ENCODE peak calls at places on chromosomes 4 and X, in five cellular contexts. One of them, this sample, is unnamed.

GRCh38 chr4:186953601-186954260 is 230.1 kb upstream of the FAT1 start:
- DNase-seq in ovary: no peak
- DNase-seq in suprapubic skin: no peak
- DNase-seq in right lobe of liver: no peak
- DNase-seq in body of pancreas: no peak
- DNase-seq in this sample: no peak

GRCh38 chr4:7738458-7739076 is 201.1 kb downstream of the AFAP1 start:
- DNase-seq in ovary: no peak
- DNase-seq in right lobe of liver: no peak
- DNase-seq in suprapubic skin: no peak
- DNase-seq in body of pancreas: no peak
- DNase-seq in this sample: no peak

GRCh38 chr4:183987987-183988392 is 82.9 kb downstream of the STOX2 start:
- DNase-seq in body of pancreas: peak
- DNase-seq in right lobe of liver: no peak
- DNase-seq in ovary: peak
- DNase-seq in suprapubic skin: no peak
- DNase-seq in this sample: peak

GRCh38 chr4:19155568-19155967 is 1096.1 kb upstream of the SLIT2 start:
- DNase-seq in ovary: no peak
- DNase-seq in suprapubic skin: no peak
- DNase-seq in right lobe of liver: no peak
- DNase-seq in body of pancreas: no peak
- DNase-seq in this sample: no peak

GRCh38 chrX:155857561-155857960 is 23.6 kb upstream of the VAMP7 start:
- DNase-seq in body of pancreas: no peak
- DNase-seq in suprapubic skin: no peak
- DNase-seq in ovary: no peak
- DNase-seq in right lobe of liver: no peak
- DNase-seq in this sample: peak

GRCh38 chr4:140952709-140953108 is 180.6 kb downstream of the RNF150 start:
- DNase-seq in suprapubic skin: no peak
- DNase-seq in body of pancreas: no peak
- DNase-seq in ovary: no peak
- DNase-seq in right lobe of liver: no peak
- DNase-seq in this sample: no peak

GRCh38 chrX:27918799-27919198 is 62.5 kb downstream of the DCAF8L1 start:
- DNase-seq in body of pancreas: peak
- DNase-seq in right lobe of liver: peak
- DNase-seq in suprapubic skin: no peak
- DNase-seq in ovary: no peak
- DNase-seq in this sample: no peak

GRCh38 chr4:42048394-42048793 is 58.1 kb downstream of the SLC30A9 start:
- DNase-seq in ovary: no peak
- DNase-seq in suprapubic skin: no peak
- DNase-seq in body of pancreas: no peak
- DNase-seq in right lobe of liver: no peak
- DNase-seq in this sample: peak

GRCh38 chr4:75561789-75562188 is 5.9 kb downstream of the ODAPH start:
- DNase-seq in right lobe of liver: no peak
- DNase-seq in suprapubic skin: no peak
- DNase-seq in body of pancreas: no peak
- DNase-seq in ovary: no peak
- DNase-seq in this sample: no peak

DNA sequence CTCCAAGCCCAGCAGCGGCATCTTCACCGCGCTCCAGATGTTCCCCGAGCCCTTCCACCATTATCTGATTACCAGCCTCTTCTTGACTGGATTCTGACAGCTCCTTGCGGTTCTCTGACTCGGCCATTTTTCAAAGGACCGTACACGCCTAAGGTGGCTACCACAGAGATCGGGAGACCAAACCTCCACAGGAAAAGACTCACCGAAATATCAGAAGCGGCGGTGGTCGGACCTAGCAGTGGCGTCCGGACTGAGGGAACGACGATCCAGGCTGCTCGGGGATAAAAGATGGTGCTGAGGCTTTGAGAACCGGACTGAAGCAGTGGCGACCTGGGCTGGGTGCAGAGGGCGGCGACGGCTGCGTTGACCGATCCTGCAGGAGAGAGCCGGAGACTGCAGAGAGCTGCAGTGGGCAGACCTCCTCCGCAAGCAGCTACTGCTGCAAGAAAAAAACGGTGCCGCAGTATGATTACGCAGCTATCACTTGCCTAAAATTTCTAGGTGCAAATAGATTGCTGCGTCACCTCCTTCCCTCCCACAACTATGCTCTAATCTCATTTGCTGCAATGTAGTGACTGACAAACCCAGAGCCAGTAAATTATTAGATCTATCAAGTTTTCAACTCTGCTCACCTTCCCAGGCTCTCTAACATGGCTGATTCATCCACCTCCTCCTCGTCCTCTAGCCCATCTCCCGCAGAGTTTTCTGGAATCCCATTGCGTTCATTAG is at the start of gene NAP1L2:
- DNase-seq in right lobe of liver: peak
- DNase-seq in ovary: peak
- DNase-seq in suprapubic skin: no peak
- DNase-seq in body of pancreas: peak
- DNase-seq in this sample: no peak
- TF ChIP-seq POLR2A in right lobe of liver: no peak
- TF ChIP-seq POLR2A in ovary: peak
- TF ChIP-seq POLR2A in suprapubic skin: no peak
- TF ChIP-seq POLR2A in body of pancreas: peak
- TF ChIP-seq POLR2A in this sample: no peak

DNA sequence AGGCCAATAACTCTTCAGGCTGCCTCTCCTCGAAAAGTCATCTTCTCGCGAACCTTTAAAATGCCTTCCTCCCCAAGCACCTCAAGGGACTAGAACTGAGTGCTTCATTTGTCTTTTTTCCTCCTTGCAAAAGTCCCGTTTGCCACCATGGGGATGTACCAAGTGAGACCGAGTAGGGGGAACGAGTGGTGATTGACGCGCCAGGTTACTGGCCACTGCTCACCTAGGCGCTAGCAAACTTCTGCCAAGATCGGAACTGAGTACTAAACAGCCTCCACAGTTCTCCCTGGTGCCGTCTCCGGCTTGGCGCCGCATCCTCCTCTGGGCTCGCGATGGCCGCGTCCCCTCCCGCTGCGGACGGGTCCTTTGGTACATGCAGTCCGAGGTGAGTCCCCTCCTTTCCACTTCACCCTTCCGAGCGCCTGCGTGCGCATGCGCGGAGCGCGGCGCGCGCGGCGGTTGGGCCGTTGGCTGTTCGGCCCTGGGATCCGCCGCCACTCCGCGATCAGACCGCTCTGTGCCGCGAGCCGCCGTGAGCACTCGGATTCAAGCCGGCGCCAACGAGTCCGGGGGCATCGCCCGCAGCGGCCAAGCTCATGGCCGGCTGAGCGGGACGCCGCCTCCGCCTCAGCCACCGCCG is at the start of gene CDK16:
- DNase-seq in ovary: peak
- DNase-seq in body of pancreas: peak
- DNase-seq in right lobe of liver: peak
- DNase-seq in suprapubic skin: no peak
- DNase-seq in this sample: peak
- TF ChIP-seq POLR2A in ovary: peak
- TF ChIP-seq POLR2A in body of pancreas: peak
- TF ChIP-seq POLR2A in right lobe of liver: peak
- TF ChIP-seq POLR2A in suprapubic skin: peak
- TF ChIP-seq POLR2A in this sample: peak

GRCh38 chr4:102344520-102344954 is 745 bp downstream of the SLC39A8 start:
- DNase-seq in suprapubic skin: peak
- DNase-seq in ovary: peak
- DNase-seq in right lobe of liver: no peak
- DNase-seq in body of pancreas: no peak
- DNase-seq in this sample: peak
- TF ChIP-seq POLR2A in suprapubic skin: no peak
- TF ChIP-seq POLR2A in ovary: no peak
- TF ChIP-seq POLR2A in right lobe of liver: peak
- TF ChIP-seq POLR2A in body of pancreas: peak
- TF ChIP-seq POLR2A in this sample: peak

DNA sequence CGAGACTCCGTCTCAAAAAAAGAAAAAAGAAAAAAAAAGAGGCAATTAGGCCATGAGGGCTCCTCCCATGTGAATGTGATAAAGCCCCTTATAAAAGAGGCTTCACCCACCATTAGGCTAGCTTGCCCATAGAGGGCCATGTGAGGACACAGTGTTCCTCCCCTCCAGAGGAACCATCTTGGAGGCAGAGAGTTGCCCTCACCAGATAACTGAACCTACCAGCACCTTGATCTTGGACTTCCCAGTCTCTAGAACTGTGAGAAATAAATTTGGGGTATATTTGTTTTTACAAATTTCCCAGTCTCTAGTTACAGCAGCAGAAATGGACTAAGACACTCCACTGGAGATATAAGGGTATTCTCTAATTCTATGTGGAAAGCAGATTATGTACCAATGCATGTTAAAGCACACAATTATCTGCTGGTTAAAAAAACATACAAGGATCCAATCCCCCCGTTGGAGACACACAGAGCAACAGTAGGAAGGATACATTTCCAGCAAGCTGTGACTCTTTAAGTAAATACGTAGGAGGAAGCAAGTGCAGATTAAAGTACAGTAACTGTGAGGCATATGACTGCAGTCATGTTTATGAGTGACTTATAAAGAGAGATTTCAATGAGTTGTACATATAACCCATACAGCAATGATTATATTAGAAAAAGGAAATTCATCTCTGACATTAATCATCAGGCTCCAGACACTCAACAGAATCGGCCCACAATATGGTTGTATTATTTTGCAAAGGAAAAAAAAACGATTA is 21.4 kb downstream of the SH3RF1 start:
- DNase-seq in suprapubic skin: no peak
- DNase-seq in body of pancreas: no peak
- DNase-seq in ovary: no peak
- DNase-seq in right lobe of liver: no peak
- DNase-seq in this sample: no peak
- TF ChIP-seq POLR2A in suprapubic skin: no peak
- TF ChIP-seq POLR2A in body of pancreas: no peak
- TF ChIP-seq POLR2A in ovary: no peak
- TF ChIP-seq POLR2A in right lobe of liver: no peak
- TF ChIP-seq POLR2A in this sample: no peak

This sample was measured in H54.